ENCODE peak calls at places on chromosomes 6 and 20, in seven cellular contexts. One of them, this sample, is unnamed.

GRCh38 chr20:32977281-32978008 is 26.8 kb downstream of the SUN5 start:
- DNase-seq in putamen: no peak
- DNase-seq in DMS153: no peak
- DNase-seq in T follicular helper cell: no peak
- DNase-seq in fibroblast of gingiva: no peak
- DNase-seq in iris pigment epithelial cell: no peak
- DNase-seq in NCI-H1436 treated with DMSO at 0.1 percent for 48 hours: no peak
- DNase-seq in this sample: no peak

GRCh38 chr6:113873043-113873667 is 16.0 kb downstream of the MARCKS start:
- DNase-seq in iris pigment epithelial cell: no peak
- DNase-seq in fibroblast of gingiva: no peak
- DNase-seq in NCI-H1436 treated with DMSO at 0.1 percent for 48 hours: no peak
- DNase-seq in DMS153: peak
- DNase-seq in T follicular helper cell: no peak
- DNase-seq in putamen: peak
- DNase-seq in this sample: peak

GRCh38 chr20:25437153-25437581 is 29.7 kb downstream of the GINS1 start:
- DNase-seq in T follicular helper cell: no peak
- DNase-seq in iris pigment epithelial cell: peak
- DNase-seq in fibroblast of gingiva: no peak
- DNase-seq in DMS153: no peak
- DNase-seq in putamen: no peak
- DNase-seq in NCI-H1436 treated with DMSO at 0.1 percent for 48 hours: no peak
- DNase-seq in this sample: no peak

GRCh38 chr6:44023586-44024454 is 103.4 kb downstream of the MRPL14 start:
- DNase-seq in putamen: no peak
- DNase-seq in DMS153: no peak
- DNase-seq in iris pigment epithelial cell: no peak
- DNase-seq in T follicular helper cell: no peak
- DNase-seq in NCI-H1436 treated with DMSO at 0.1 percent for 48 hours: no peak
- DNase-seq in fibroblast of gingiva: no peak
- DNase-seq in this sample: no peak

GRCh38 chr20:58137236-58137635 is 91.2 kb downstream of the ANKRD60 start:
- DNase-seq in fibroblast of gingiva: no peak
- DNase-seq in iris pigment epithelial cell: no peak
- DNase-seq in DMS153: no peak
- DNase-seq in putamen: no peak
- DNase-seq in NCI-H1436 treated with DMSO at 0.1 percent for 48 hours: no peak
- DNase-seq in T follicular helper cell: no peak
- DNase-seq in this sample: no peak

GRCh38 chr6:39003072-39003471 is 45.5 kb upstream of the GLP1R start:
- DNase-seq in putamen: no peak
- DNase-seq in fibroblast of gingiva: no peak
- DNase-seq in iris pigment epithelial cell: no peak
- DNase-seq in DMS153: no peak
- DNase-seq in NCI-H1436 treated with DMSO at 0.1 percent for 48 hours: no peak
- DNase-seq in T follicular helper cell: no peak
- DNase-seq in this sample: no peak

GRCh38 chr20:40323411-40323810 is 365.6 kb downstream of the MAFB start:
- DNase-seq in DMS153: no peak
- DNase-seq in fibroblast of gingiva: no peak
- DNase-seq in NCI-H1436 treated with DMSO at 0.1 percent for 48 hours: no peak
- DNase-seq in putamen: no peak
- DNase-seq in T follicular helper cell: no peak
- DNase-seq in iris pigment epithelial cell: peak
- DNase-seq in this sample: peak

GRCh38 chr6:20921533-20921932 is 387.3 kb downstream of the CDKAL1 start:
- DNase-seq in DMS153: no peak
- DNase-seq in fibroblast of gingiva: peak
- DNase-seq in putamen: no peak
- DNase-seq in NCI-H1436 treated with DMSO at 0.1 percent for 48 hours: no peak
- DNase-seq in iris pigment epithelial cell: peak
- DNase-seq in T follicular helper cell: no peak
- DNase-seq in this sample: no peak

GRCh38 chr6:127520061-127520460 is 926 bp upstream of the MTCL3 start:
- DNase-seq in putamen: no peak
- DNase-seq in iris pigment epithelial cell: peak
- DNase-seq in DMS153: no peak
- DNase-seq in T follicular helper cell: no peak
- DNase-seq in NCI-H1436 treated with DMSO at 0.1 percent for 48 hours: no peak
- DNase-seq in fibroblast of gingiva: no peak
- DNase-seq in this sample: peak

GRCh38 chr6:148358196-148358785 is 15.7 kb downstream of the SASH1 start:
- DNase-seq in fibroblast of gingiva: peak
- DNase-seq in NCI-H1436 treated with DMSO at 0.1 percent for 48 hours: no peak
- DNase-seq in T follicular helper cell: no peak
- DNase-seq in iris pigment epithelial cell: peak
- DNase-seq in putamen: no peak
- DNase-seq in DMS153: no peak
- DNase-seq in this sample: no peak